ENCODE peak calls at places on chromosomes 13 and 19, in six cellular contexts. E is T-cell, U is SHP77, J is brain microvascular endothelial cell, N is LHCN-M2, D is T-helper 2 cell. M is an unnamed sample.

GRCh38 chr19:13849991-13850909 is 26.7 kb upstream of the NANOS3 start:
- DNase-seq in N (peak), E (peak), D (peak), J (peak), U (peak), M (no peak)

GRCh38 chr13:45623516-45624090 is 8.1 kb upstream of the ERICH6B start:
- DNase-seq in N (peak), U (no peak), D (no peak), E (no peak), J (no peak), M (no peak)

GRCh38 chr13:35789335-35790166 is 313.1 kb upstream of the MAB21L1 start:
- DNase-seq in N (peak), D (no peak), E (no peak), U (peak), J (peak), M (peak)

GRCh38 chr19:49117677-49118564 is 1.0 kb downstream of the C19orf73 start:
- DNase-seq in E (no peak), J (no peak), U (no peak), D (no peak), N (no peak), M (no peak)

GRCh38 chr19:21751379-21751778 is 16.0 kb downstream of the ZNF100 start:
- DNase-seq in U (no peak), E (no peak), N (peak), J (peak), D (no peak), M (no peak)

GRCh38 chr19:41226053-41226873 is 7.2 kb downstream of the AXL start:
- DNase-seq in N (no peak), J (peak), D (no peak), E (no peak), U (no peak), M (peak)

GRCh38 chr19:31118292-31118925 is 230.8 kb downstream of the TSHZ3 start:
- DNase-seq in D (no peak), U (no peak), E (no peak), N (peak), J (no peak), M (no peak)

GRCh38 chr13:47033216-47033615 is 136.4 kb upstream of the HTR2A start:
- DNase-seq in N (peak), D (no peak), U (no peak), E (no peak), J (peak), M (no peak)

GRCh38 chr13:90591260-90591926 is 756.1 kb upstream of the MIR17HG start:
- DNase-seq in N (no peak), D (no peak), E (no peak), J (no peak), U (no peak), M (no peak)

GRCh38 chr19:48633148-48634035 is 3.8 kb downstream of the DBP start:
- DNase-seq in U (no peak), D (no peak), N (no peak), J (no peak), E (no peak), M (no peak)

GRCh38 chr19:10764340-10764894 is 46.5 kb downstream of the DNM2 start:
- DNase-seq in E (no peak), N (no peak), D (no peak), J (no peak), U (no peak), M (no peak)

GRCh38 chr13:73272831-73273230 is 214.0 kb downstream of the KLF5 start:
- DNase-seq in N (no peak), J (no peak), U (no peak), D (no peak), E (no peak), M (no peak)

GRCh38 chr19:37963190-37963947 is 56.4 kb downstream of the SIPA1L3 start:
- DNase-seq in U (no peak), J (peak), E (no peak), D (no peak), N (peak), M (no peak)

GRCh38 chr19:34336781-34337271 is 28.2 kb upstream of the GPI start:
- DNase-seq in J (no peak), N (peak), E (no peak), U (peak), D (no peak), M (peak)

GRCh38 chr19:16332991-16333624 is 8.5 kb downstream of the KLF2 start:
- DNase-seq in J (no peak), U (no peak), E (no peak), D (no peak), N (no peak), M (no peak)

GRCh38 chr13:35210234-35210633 is 266.3 kb downstream of the MAB21L1 start:
- DNase-seq in D (no peak), U (no peak), E (no peak), N (peak), J (no peak), M (no peak)

GRCh38 chr19:34851277-34851804 is 75.4 kb upstream of the ZNF30 start:
- DNase-seq in J (no peak), U (no peak), E (no peak), N (no peak), D (no peak), M (no peak)

GRCh38 chr13:114113961-114114360 is 18.5 kb downstream of the RASA3 start:
- DNase-seq in N (no peak), D (no peak), J (no peak), U (no peak), E (no peak), M (no peak)

GRCh38 chr19:6065685-6066365 is 44.5 kb downstream of the RFX2 start:
- DNase-seq in E (no peak), J (no peak), U (peak), N (peak), D (peak), M (no peak)

GRCh38 chr19:41934849-41935374 is 6.7 kb upstream of the ERFL start:
- DNase-seq in N (peak), J (peak), E (peak), D (peak), U (peak), M (no peak)

GRCh38 chr13:63455938-63456337 is 2040.3 kb upstream of the PCDH20 start:
- DNase-seq in E (no peak), J (no peak), U (no peak), D (no peak), N (no peak), M (no peak)

GRCh38 chr13:66558511-66558910 is 671.6 kb downstream of the PCDH9 start:
- DNase-seq in E (no peak), U (no peak), J (no peak), N (no peak), D (no peak), M (no peak)

GRCh38 chr13:33487575-33488243 is 202.2 kb upstream of the STARD13 start:
- DNase-seq in E (no peak), J (no peak), N (peak), D (no peak), U (peak), M (no peak)

GRCh38 chr19:54333586-54334298 is 5.2 kb downstream of the LILRA4 start:
- DNase-seq in J (no peak), E (no peak), U (no peak), D (no peak), N (no peak), M (no peak)

GRCh38 chr19:42129399-42130253 is 2.6 kb downstream of the POU2F2 start:
- DNase-seq in E (no peak), D (no peak), J (no peak), U (no peak), N (no peak), M (no peak)

GRCh38 chr13:60229708-60230272 is 66.1 kb upstream of the DIAPH3 start:
- DNase-seq in U (no peak), E (no peak), D (no peak), N (no peak), J (no peak), M (no peak)

GRCh38 chr13:23790591-23791170 is 98.5 kb downstream of the MIPEP start:
- DNase-seq in E (no peak), U (no peak), N (peak), D (no peak), J (peak), M (no peak)

GRCh38 chr19:9966448-9966847 is 30.1 kb upstream of the OLFM2 start:
- DNase-seq in E (no peak), J (no peak), D (no peak), N (no peak), U (no peak), M (no peak)

GRCh38 chr19:44882063-44882462 is 9.0 kb upstream of the TOMM40 start:
- DNase-seq in U (no peak), E (no peak), N (no peak), J (no peak), D (no peak), M (no peak)

GRCh38 chr19:18421371-18421959 is 2.3 kb downstream of the SSBP4 start:
- DNase-seq in U (no peak), N (no peak), J (no peak), D (no peak), E (no peak), M (no peak)

M was measured in amniotic stem cell.